ENCODE peak calls at places on chromosomes 16 and 17, in eight cellular contexts. W is thoracic aorta, Y is B cell, F is psoas muscle, O is HFFc6, U is body of pancreas, K is Calu3, N is left lung. Q is an unnamed sample.

GRCh38 chr17:19250421-19251141 is 13.4 kb downstream of the EPN2 start:
- DNase-seq in W (no peak), Y (no peak), F (peak; percentile 69), O (no peak), U (no peak), K (no peak), N (no peak), Q (peak; percentile 87)

GRCh38 chr16:27859020-27859419 is 204.5 kb downstream of the GSG1L start:
- DNase-seq in W (no peak), Y (no peak), F (no peak), O (no peak), U (no peak), K (no peak), N (no peak), Q (no peak)

GRCh38 chr16:1941162-1941923 is 1.7 kb downstream of the MSRB1 start:
- DNase-seq in W (no peak), Y (no peak), F (peak; percentile 87), O (no peak), U (peak; percentile 73), K (no peak), N (no peak), Q (peak; percentile 63)

GRCh38 chr17:51120357-51120738 is 320 bp downstream of the SPAG9 start:
- DNase-seq in W (no peak), Y (no peak), F (no peak), O (peak; percentile 22), U (no peak), K (no peak), N (no peak), Q (no peak)

GRCh38 chr16:28610595-28611270 is 889 bp upstream of the SULT1A1 start:
- DNase-seq in W (no peak), Y (no peak), F (no peak), O (no peak), U (no peak), K (no peak), N (no peak), Q (no peak)

GRCh38 chr16:52050418-52050817 is 496.5 kb downstream of the TOX3 start:
- DNase-seq in W (no peak), Y (no peak), F (no peak), O (no peak), U (no peak), K (peak; percentile 78), N (no peak), Q (no peak)

GRCh38 chr17:50087246-50087911 is 7.8 kb upstream of the PDK2 start:
- DNase-seq in W (no peak), Y (peak; percentile 67), F (peak; percentile 85), O (peak; percentile 66), U (peak; percentile 80), K (peak; percentile 91), N (peak; percentile 69), Q (peak; percentile 81)

GRCh38 chr16:26826500-26826899 is 240.2 kb upstream of the C16orf82 start:
- DNase-seq in W (no peak), Y (no peak), F (no peak), O (no peak), U (no peak), K (no peak), N (no peak), Q (no peak)

GRCh38 chr17:48878920-48879898 is 13.4 kb upstream of the ATP5MC1 start:
- DNase-seq in W (no peak), Y (peak; percentile 61), F (no peak), O (peak; percentile 35), U (peak; percentile 56), K (peak; percentile 77), N (no peak), Q (peak; percentile 39)

GRCh38 chr17:2016494-2016893 is 8.6 kb downstream of the RTN4RL1 start:
- DNase-seq in W (no peak), Y (no peak), F (peak; percentile 56), O (no peak), U (no peak), K (no peak), N (no peak), Q (no peak)

GRCh38 chr17:77564278-77564920 is 394.1 kb upstream of the TNRC6C start:
- DNase-seq in W (no peak), Y (no peak), F (no peak), O (no peak), U (no peak), K (no peak), N (peak; percentile 25), Q (peak; percentile 38)

GRCh38 chr16:14436410-14436955 is 193.6 kb downstream of the PARN start:
- DNase-seq in W (no peak), Y (no peak), F (peak; percentile 83), O (no peak), U (no peak), K (no peak), N (no peak), Q (no peak)

GRCh38 chr17:75515229-75515522 is 161 bp downstream of the CASKIN2 start:
- DNase-seq in W (no peak), Y (no peak), F (no peak), O (no peak), U (no peak), K (no peak), N (no peak), Q (no peak)

GRCh38 chr17:32944248-32945020 is 16.5 kb downstream of the TMEM98 start:
- DNase-seq in W (no peak), Y (no peak), F (no peak), O (peak; percentile 17), U (no peak), K (no peak), N (no peak), Q (no peak)

GRCh38 chr16:59783191-59783590 is 1049.1 kb upstream of the GOT2 start:
- DNase-seq in W (no peak), Y (no peak), F (no peak), O (peak; percentile 65), U (no peak), K (no peak), N (no peak), Q (no peak)

GRCh38 chr16:17543073-17543472 is 72.3 kb upstream of the XYLT1 start:
- DNase-seq in W (no peak), Y (no peak), F (no peak), O (no peak), U (no peak), K (no peak), N (no peak), Q (no peak)

GRCh38 chr17:49496183-49496865 is 1.2 kb downstream of the NGFR start:
- DNase-seq in W (peak; percentile 38), Y (peak; percentile 78), F (peak; percentile 90), O (no peak), U (peak; percentile 75), K (peak; percentile 88), N (peak; percentile 71), Q (peak; percentile 75)

GRCh38 chr16:7218936-7219335 is 113.7 kb upstream of the RBFOX1 start:
- DNase-seq in W (no peak), Y (no peak), F (no peak), O (no peak), U (no peak), K (no peak), N (no peak), Q (no peak)

GRCh38 chr17:69637399-69638165 is 223.1 kb downstream of the MAP2K6 start:
- DNase-seq in W (no peak), Y (no peak), F (no peak), O (peak; percentile 76), U (no peak), K (no peak), N (no peak), Q (no peak)

GRCh38 chr16:50593410-50594139 is 45.4 kb downstream of the NKD1 start:
- DNase-seq in W (no peak), Y (no peak), F (no peak), O (no peak), U (no peak), K (no peak), N (no peak), Q (no peak)
- TF ChIP-seq CTCF in W (no peak), Y (no peak), F (no peak), O (peak; percentile 42), U (no peak), K (no peak), N (no peak), Q (no peak)

DNA sequence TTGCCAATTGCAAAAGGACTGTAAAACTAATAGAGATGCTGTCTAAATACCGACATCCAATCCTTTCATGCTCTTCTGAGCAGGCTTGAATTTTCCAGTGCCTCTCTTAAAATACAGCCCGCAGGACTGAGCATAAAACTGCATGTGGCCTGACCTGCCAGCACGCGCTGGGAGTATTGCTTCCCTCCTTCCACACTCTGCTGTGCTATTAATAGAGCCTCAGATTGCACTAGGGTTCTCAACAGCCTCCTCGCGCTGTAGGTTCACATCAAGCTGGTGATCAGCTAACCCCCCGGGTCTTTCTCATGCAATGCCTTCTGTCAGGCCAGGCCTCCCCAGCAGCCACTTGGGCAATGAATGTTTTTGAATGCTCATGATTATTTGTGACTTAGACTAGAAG is 14.2 kb upstream of the MSI2 start:
- DNase-seq in W (no peak), Y (no peak), F (peak; percentile 72), O (no peak), U (no peak), K (no peak), N (no peak), Q (no peak)
- TF ChIP-seq CTCF in W (no peak), Y (no peak), F (no peak), O (no peak), U (no peak), K (no peak), N (no peak), Q (no peak)

DNA sequence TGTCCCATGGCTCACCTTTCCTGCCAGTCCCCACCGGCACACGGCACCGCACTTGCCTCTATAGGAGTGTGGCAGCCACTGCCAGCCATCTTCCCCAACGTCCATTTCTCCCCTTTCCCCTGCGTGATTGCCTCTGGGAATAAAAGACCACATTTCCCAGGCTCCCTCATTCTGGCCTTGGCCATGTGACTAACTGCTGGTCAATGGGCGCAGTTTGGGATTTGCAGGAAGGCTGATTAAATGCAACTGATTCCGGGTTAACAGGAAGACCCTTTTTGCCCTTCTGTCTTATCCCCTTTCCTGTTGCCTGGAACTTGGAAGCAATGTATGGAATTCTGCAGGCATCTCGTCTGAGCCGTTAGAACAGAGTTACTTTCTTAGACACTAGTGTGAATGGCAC is 3.0 kb downstream of the BTBD17 start:
- DNase-seq in W (no peak), Y (no peak), F (no peak), O (no peak), U (no peak), K (no peak), N (no peak), Q (no peak)
- TF ChIP-seq CTCF in W (no peak), Y (no peak), F (no peak), O (no peak), U (no peak), K (no peak), N (no peak), Q (no peak)

DNA sequence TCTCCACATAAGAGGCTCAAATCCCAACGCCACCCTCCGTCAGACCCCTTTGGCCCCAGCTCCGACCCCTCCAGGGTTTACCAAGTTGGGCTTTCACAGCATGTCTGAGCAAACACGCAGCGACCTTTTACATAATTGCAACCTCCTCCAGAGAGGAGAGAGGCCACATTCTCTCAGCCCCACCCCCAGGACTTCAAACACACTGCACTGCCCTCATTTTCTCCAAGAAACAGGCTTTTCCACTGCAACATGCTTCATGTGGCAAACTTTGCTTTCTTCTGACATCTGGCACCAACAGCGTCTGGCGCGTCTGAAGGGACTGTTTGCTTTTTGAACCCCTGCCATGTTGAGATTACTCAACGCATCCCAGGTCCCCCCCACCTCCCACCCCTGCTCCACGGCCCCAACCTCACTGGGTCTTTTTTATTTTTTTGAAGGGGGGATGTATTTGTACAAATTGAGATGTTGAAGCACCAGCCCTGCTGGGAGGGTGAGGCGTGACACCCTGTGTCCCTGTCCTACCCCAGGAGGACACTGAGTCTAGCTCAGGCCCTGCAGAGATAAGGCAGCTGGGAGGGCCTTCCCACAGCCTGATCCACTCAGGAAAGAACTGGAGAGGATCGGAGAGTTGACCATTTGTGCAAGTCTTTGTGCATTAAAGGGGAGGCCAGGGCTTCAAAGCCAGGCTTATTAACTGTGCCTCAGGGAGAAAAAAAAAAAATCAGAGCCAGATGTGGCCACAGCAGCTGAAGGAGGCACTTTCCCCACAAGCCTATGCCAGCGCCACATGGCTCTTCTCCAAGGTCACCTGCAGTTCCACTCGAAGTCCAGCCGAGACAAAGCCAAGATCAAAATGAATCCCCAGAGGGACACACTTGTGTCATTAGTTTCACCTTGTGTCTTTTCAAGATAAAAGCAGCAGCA is 29.7 kb downstream of the AXIN2 start:
- DNase-seq in W (no peak), Y (no peak), F (peak; percentile 70), O (no peak), U (peak; percentile 16), K (no peak), N (peak; percentile 67), Q (peak; percentile 51)
- TF ChIP-seq CTCF in W (peak; percentile 49), Y (no peak), F (no peak), O (peak; percentile 54), U (no peak), K (peak; percentile 23), N (no peak), Q (peak; percentile 16)

Q was measured in tibial artery.